ENCODE peak calls at places on chromosomes 13 and 19, in six cellular contexts. One of them, this sample, is unnamed.

GRCh38 chr19:53094749-53095575 is 8.3 kb downstream of the ZNF160 start:
- DNase-seq in stimulated activated CD4-positive, alpha-beta T cell treated with anti-CD3 and anti-CD28 coated beads, Interleukin-2, amount 100 ng/mL, for 24 hours: no peak
- DNase-seq in mesothelial cell of epicardium: no peak
- DNase-seq in AG08396: no peak
- DNase-seq in CD4-positive, alpha-beta T cell: no peak
- DNase-seq in GM23248: no peak
- DNase-seq in this sample: no peak

GRCh38 chr19:14333101-14333871 is 48.0 kb upstream of the ADGRE5 start:
- DNase-seq in stimulated activated CD4-positive, alpha-beta T cell treated with anti-CD3 and anti-CD28 coated beads, Interleukin-2, amount 100 ng/mL, for 24 hours: no peak
- DNase-seq in mesothelial cell of epicardium: no peak
- DNase-seq in AG08396: peak
- DNase-seq in CD4-positive, alpha-beta T cell: no peak
- DNase-seq in GM23248: peak
- DNase-seq in this sample: peak

GRCh38 chr19:10193666-10194499 is 870 bp downstream of the DNMT1 start:
- DNase-seq in stimulated activated CD4-positive, alpha-beta T cell treated with anti-CD3 and anti-CD28 coated beads, Interleukin-2, amount 100 ng/mL, for 24 hours: peak
- DNase-seq in mesothelial cell of epicardium: no peak
- DNase-seq in AG08396: peak
- DNase-seq in CD4-positive, alpha-beta T cell: no peak
- DNase-seq in GM23248: peak
- DNase-seq in this sample: peak

GRCh38 chr19:42280761-42281174 is 11.7 kb downstream of the CIC start:
- DNase-seq in stimulated activated CD4-positive, alpha-beta T cell treated with anti-CD3 and anti-CD28 coated beads, Interleukin-2, amount 100 ng/mL, for 24 hours: no peak
- DNase-seq in mesothelial cell of epicardium: no peak
- DNase-seq in AG08396: peak
- DNase-seq in CD4-positive, alpha-beta T cell: no peak
- DNase-seq in GM23248: peak
- DNase-seq in this sample: peak

GRCh38 chr19:53503126-53503525 is 34.8 kb upstream of the ZNF331 start:
- DNase-seq in stimulated activated CD4-positive, alpha-beta T cell treated with anti-CD3 and anti-CD28 coated beads, Interleukin-2, amount 100 ng/mL, for 24 hours: no peak
- DNase-seq in mesothelial cell of epicardium: no peak
- DNase-seq in AG08396: no peak
- DNase-seq in CD4-positive, alpha-beta T cell: no peak
- DNase-seq in GM23248: no peak
- DNase-seq in this sample: no peak

GRCh38 chr13:33349314-33349995 is 63.9 kb upstream of the STARD13 start:
- DNase-seq in stimulated activated CD4-positive, alpha-beta T cell treated with anti-CD3 and anti-CD28 coated beads, Interleukin-2, amount 100 ng/mL, for 24 hours: no peak
- DNase-seq in mesothelial cell of epicardium: no peak
- DNase-seq in AG08396: no peak
- DNase-seq in CD4-positive, alpha-beta T cell: no peak
- DNase-seq in GM23248: peak
- DNase-seq in this sample: peak

GRCh38 chr13:42063105-42063504 is 14.7 kb downstream of the DGKH start:
- DNase-seq in stimulated activated CD4-positive, alpha-beta T cell treated with anti-CD3 and anti-CD28 coated beads, Interleukin-2, amount 100 ng/mL, for 24 hours: no peak
- DNase-seq in mesothelial cell of epicardium: no peak
- DNase-seq in AG08396: no peak
- DNase-seq in CD4-positive, alpha-beta T cell: no peak
- DNase-seq in GM23248: no peak
- DNase-seq in this sample: no peak

GRCh38 chr13:108322206-108322824 is 52.8 kb downstream of the TNFSF13B start:
- DNase-seq in stimulated activated CD4-positive, alpha-beta T cell treated with anti-CD3 and anti-CD28 coated beads, Interleukin-2, amount 100 ng/mL, for 24 hours: no peak
- DNase-seq in mesothelial cell of epicardium: no peak
- DNase-seq in AG08396: peak
- DNase-seq in CD4-positive, alpha-beta T cell: no peak
- DNase-seq in GM23248: peak
- DNase-seq in this sample: peak

GRCh38 chr19:39524495-39524894 is 8.2 kb downstream of the EID2B start:
- DNase-seq in stimulated activated CD4-positive, alpha-beta T cell treated with anti-CD3 and anti-CD28 coated beads, Interleukin-2, amount 100 ng/mL, for 24 hours: no peak
- DNase-seq in mesothelial cell of epicardium: no peak
- DNase-seq in AG08396: no peak
- DNase-seq in CD4-positive, alpha-beta T cell: no peak
- DNase-seq in GM23248: no peak
- DNase-seq in this sample: no peak

GRCh38 chr13:35699181-35699580 is 222.7 kb upstream of the MAB21L1 start:
- DNase-seq in stimulated activated CD4-positive, alpha-beta T cell treated with anti-CD3 and anti-CD28 coated beads, Interleukin-2, amount 100 ng/mL, for 24 hours: no peak
- DNase-seq in mesothelial cell of epicardium: no peak
- DNase-seq in AG08396: peak
- DNase-seq in CD4-positive, alpha-beta T cell: no peak
- DNase-seq in GM23248: peak
- DNase-seq in this sample: peak

GRCh38 chr19:18729933-18730530 is 46.6 kb downstream of the CRTC1 start:
- DNase-seq in stimulated activated CD4-positive, alpha-beta T cell treated with anti-CD3 and anti-CD28 coated beads, Interleukin-2, amount 100 ng/mL, for 24 hours: no peak
- DNase-seq in mesothelial cell of epicardium: no peak
- DNase-seq in AG08396: no peak
- DNase-seq in CD4-positive, alpha-beta T cell: no peak
- DNase-seq in GM23248: no peak
- DNase-seq in this sample: no peak

GRCh38 chr19:55482128-55482961 is 2.6 kb upstream of the NAT14 start:
- DNase-seq in stimulated activated CD4-positive, alpha-beta T cell treated with anti-CD3 and anti-CD28 coated beads, Interleukin-2, amount 100 ng/mL, for 24 hours: no peak
- DNase-seq in mesothelial cell of epicardium: no peak
- DNase-seq in AG08396: no peak
- DNase-seq in CD4-positive, alpha-beta T cell: no peak
- DNase-seq in GM23248: no peak
- DNase-seq in this sample: no peak

GRCh38 chr19:4866595-4867424 is 657 bp downstream of the PLIN3 start:
- DNase-seq in stimulated activated CD4-positive, alpha-beta T cell treated with anti-CD3 and anti-CD28 coated beads, Interleukin-2, amount 100 ng/mL, for 24 hours: peak
- DNase-seq in mesothelial cell of epicardium: no peak
- DNase-seq in AG08396: peak
- DNase-seq in CD4-positive, alpha-beta T cell: peak
- DNase-seq in GM23248: peak
- DNase-seq in this sample: peak

GRCh38 chr13:61148691-61149332 is 266.8 kb downstream of the PCDH20 start:
- DNase-seq in stimulated activated CD4-positive, alpha-beta T cell treated with anti-CD3 and anti-CD28 coated beads, Interleukin-2, amount 100 ng/mL, for 24 hours: no peak
- DNase-seq in mesothelial cell of epicardium: no peak
- DNase-seq in AG08396: no peak
- DNase-seq in CD4-positive, alpha-beta T cell: no peak
- DNase-seq in GM23248: no peak
- DNase-seq in this sample: no peak

GRCh38 chr19:49421878-49422202 is 1.4 kb downstream of the PTH2 start:
- DNase-seq in stimulated activated CD4-positive, alpha-beta T cell treated with anti-CD3 and anti-CD28 coated beads, Interleukin-2, amount 100 ng/mL, for 24 hours: no peak
- DNase-seq in mesothelial cell of epicardium: no peak
- DNase-seq in AG08396: no peak
- DNase-seq in CD4-positive, alpha-beta T cell: no peak
- DNase-seq in GM23248: no peak
- DNase-seq in this sample: no peak

GRCh38 chr19:1355258-1355973 is 28.3 kb upstream of the NDUFS7 start:
- DNase-seq in stimulated activated CD4-positive, alpha-beta T cell treated with anti-CD3 and anti-CD28 coated beads, Interleukin-2, amount 100 ng/mL, for 24 hours: no peak
- DNase-seq in mesothelial cell of epicardium: no peak
- DNase-seq in AG08396: peak
- DNase-seq in CD4-positive, alpha-beta T cell: no peak
- DNase-seq in GM23248: peak
- DNase-seq in this sample: no peak

GRCh38 chr19:19342086-19343015 is 21.7 kb downstream of the MAU2 start:
- DNase-seq in stimulated activated CD4-positive, alpha-beta T cell treated with anti-CD3 and anti-CD28 coated beads, Interleukin-2, amount 100 ng/mL, for 24 hours: no peak
- DNase-seq in mesothelial cell of epicardium: peak
- DNase-seq in AG08396: peak
- DNase-seq in CD4-positive, alpha-beta T cell: no peak
- DNase-seq in GM23248: peak
- DNase-seq in this sample: peak

GRCh38 chr13:27229642-27230041 is 21.7 kb upstream of the RPL21 start:
- DNase-seq in stimulated activated CD4-positive, alpha-beta T cell treated with anti-CD3 and anti-CD28 coated beads, Interleukin-2, amount 100 ng/mL, for 24 hours: no peak
- DNase-seq in mesothelial cell of epicardium: no peak
- DNase-seq in AG08396: no peak
- DNase-seq in CD4-positive, alpha-beta T cell: no peak
- DNase-seq in GM23248: no peak
- DNase-seq in this sample: no peak

GRCh38 chr19:16899566-16900075 is 10.8 kb downstream of the F2RL3 start:
- DNase-seq in stimulated activated CD4-positive, alpha-beta T cell treated with anti-CD3 and anti-CD28 coated beads, Interleukin-2, amount 100 ng/mL, for 24 hours: no peak
- DNase-seq in mesothelial cell of epicardium: no peak
- DNase-seq in AG08396: peak
- DNase-seq in CD4-positive, alpha-beta T cell: no peak
- DNase-seq in GM23248: peak
- DNase-seq in this sample: peak

GRCh38 chr19:1786668-1787067 is 25.4 kb downstream of the ATP8B3 start:
- DNase-seq in stimulated activated CD4-positive, alpha-beta T cell treated with anti-CD3 and anti-CD28 coated beads, Interleukin-2, amount 100 ng/mL, for 24 hours: no peak
- DNase-seq in mesothelial cell of epicardium: no peak
- DNase-seq in AG08396: no peak
- DNase-seq in CD4-positive, alpha-beta T cell: no peak
- DNase-seq in GM23248: no peak
- DNase-seq in this sample: no peak

GRCh38 chr19:42081584-42082258 is 5.8 kb downstream of the ZNF574 start:
- DNase-seq in stimulated activated CD4-positive, alpha-beta T cell treated with anti-CD3 and anti-CD28 coated beads, Interleukin-2, amount 100 ng/mL, for 24 hours: no peak
- DNase-seq in mesothelial cell of epicardium: no peak
- DNase-seq in AG08396: peak
- DNase-seq in CD4-positive, alpha-beta T cell: no peak
- DNase-seq in GM23248: peak
- DNase-seq in this sample: peak

GRCh38 chr19:31113250-31113685 is 236.0 kb downstream of the TSHZ3 start:
- DNase-seq in stimulated activated CD4-positive, alpha-beta T cell treated with anti-CD3 and anti-CD28 coated beads, Interleukin-2, amount 100 ng/mL, for 24 hours: no peak
- DNase-seq in mesothelial cell of epicardium: no peak
- DNase-seq in AG08396: peak
- DNase-seq in CD4-positive, alpha-beta T cell: no peak
- DNase-seq in GM23248: peak
- DNase-seq in this sample: peak

GRCh38 chr19:17706750-17707181 is 12.5 kb upstream of the MAP1S start:
- DNase-seq in stimulated activated CD4-positive, alpha-beta T cell treated with anti-CD3 and anti-CD28 coated beads, Interleukin-2, amount 100 ng/mL, for 24 hours: no peak
- DNase-seq in mesothelial cell of epicardium: no peak
- DNase-seq in AG08396: peak
- DNase-seq in CD4-positive, alpha-beta T cell: no peak
- DNase-seq in GM23248: peak
- DNase-seq in this sample: peak

GRCh38 chr19:35856546-35857149 is at the start of gene KIRREL2:
- DNase-seq in stimulated activated CD4-positive, alpha-beta T cell treated with anti-CD3 and anti-CD28 coated beads, Interleukin-2, amount 100 ng/mL, for 24 hours: peak
- DNase-seq in mesothelial cell of epicardium: no peak
- DNase-seq in AG08396: no peak
- DNase-seq in CD4-positive, alpha-beta T cell: no peak
- DNase-seq in GM23248: no peak
- DNase-seq in this sample: peak

GRCh38 chr19:52415711-52416110 is 13.2 kb upstream of the ZNF534 start:
- DNase-seq in stimulated activated CD4-positive, alpha-beta T cell treated with anti-CD3 and anti-CD28 coated beads, Interleukin-2, amount 100 ng/mL, for 24 hours: no peak
- DNase-seq in mesothelial cell of epicardium: no peak
- DNase-seq in AG08396: no peak
- DNase-seq in CD4-positive, alpha-beta T cell: no peak
- DNase-seq in GM23248: no peak
- DNase-seq in this sample: no peak

GRCh38 chr13:33911521-33911920 is 93.6 kb downstream of the RFC3 start:
- DNase-seq in stimulated activated CD4-positive, alpha-beta T cell treated with anti-CD3 and anti-CD28 coated beads, Interleukin-2, amount 100 ng/mL, for 24 hours: no peak
- DNase-seq in mesothelial cell of epicardium: no peak
- DNase-seq in AG08396: no peak
- DNase-seq in CD4-positive, alpha-beta T cell: no peak
- DNase-seq in GM23248: no peak
- DNase-seq in this sample: no peak

GRCh38 chr13:44374348-44374712 is 706 bp downstream of the SERP2 start:
- DNase-seq in stimulated activated CD4-positive, alpha-beta T cell treated with anti-CD3 and anti-CD28 coated beads, Interleukin-2, amount 100 ng/mL, for 24 hours: no peak
- DNase-seq in mesothelial cell of epicardium: no peak
- DNase-seq in AG08396: no peak
- DNase-seq in CD4-positive, alpha-beta T cell: no peak
- DNase-seq in GM23248: no peak
- DNase-seq in this sample: no peak

GRCh38 chr13:52703482-52703881 is 36.1 kb downstream of the CNMD start:
- DNase-seq in stimulated activated CD4-positive, alpha-beta T cell treated with anti-CD3 and anti-CD28 coated beads, Interleukin-2, amount 100 ng/mL, for 24 hours: no peak
- DNase-seq in mesothelial cell of epicardium: no peak
- DNase-seq in AG08396: no peak
- DNase-seq in CD4-positive, alpha-beta T cell: no peak
- DNase-seq in GM23248: no peak
- DNase-seq in this sample: no peak

GRCh38 chr19:7069042-7069903 is at the start of gene ZNF557:
- DNase-seq in stimulated activated CD4-positive, alpha-beta T cell treated with anti-CD3 and anti-CD28 coated beads, Interleukin-2, amount 100 ng/mL, for 24 hours: peak
- DNase-seq in mesothelial cell of epicardium: peak
- DNase-seq in AG08396: peak
- DNase-seq in CD4-positive, alpha-beta T cell: peak
- DNase-seq in GM23248: peak
- DNase-seq in this sample: peak